ENCODE peak calls at places on chromosomes 16 and 17, in seven cellular contexts. I is neuronal stem cell, M is H9, D is trophoblast cell, X is mesendoderm, O is IMR-90, Y is H1. N is an unnamed sample.

GRCh38 chr16:69324013-69324531 is 6.3 kb downstream of the PDF start:
- DNase-seq in X (no peak), M (no peak), I (no peak), D (no peak), Y (no peak), O (no peak), N (peak)

GRCh38 chr17:57490890-57491289 is 234.6 kb downstream of the MSI2 start:
- DNase-seq in X (no peak), I (no peak), M (no peak), O (no peak), Y (no peak), D (no peak), N (no peak)

GRCh38 chr16:84461029-84461415 is 43.4 kb downstream of the MEAK7 start:
- DNase-seq in I (no peak), X (no peak), Y (no peak), M (peak), O (no peak), D (no peak), N (no peak)

GRCh38 chr16:89031715-89032659 is 55.0 kb upstream of the CBFA2T3 start:
- DNase-seq in X (no peak), D (no peak), I (no peak), Y (no peak), O (no peak), M (no peak), N (no peak)

GRCh38 chr17:83194761-83195329 is 115.4 kb downstream of the METRNL start:
- DNase-seq in O (no peak), D (no peak), Y (no peak), I (no peak), X (no peak), M (no peak), N (no peak)

GRCh38 chr17:38851434-38851833 is 2.1 kb downstream of the RPL23 start:
- DNase-seq in M (no peak), I (no peak), O (no peak), X (no peak), Y (no peak), D (no peak), N (no peak)

GRCh38 chr16:1414532-1415265 is at the start of gene UNKL:
- DNase-seq in I (peak), D (peak), O (peak), X (peak), M (peak), Y (peak), N (peak)

GRCh38 chr17:74758846-74759163 is 10.4 kb downstream of the NHERF1 start:
- DNase-seq in D (no peak), I (no peak), M (no peak), Y (no peak), X (no peak), O (peak), N (no peak)

GRCh38 chr17:45170976-45171337 is 9.3 kb downstream of the HEXIM2 start:
- DNase-seq in D (peak), O (peak), M (peak), X (peak), Y (no peak), I (no peak), N (peak)

GRCh38 chr17:44008205-44008909 is 3.9 kb downstream of the NAGS start:
- DNase-seq in Y (peak), X (peak), M (peak), I (no peak), O (no peak), D (no peak), N (no peak)

GRCh38 chr17:2571523-2572303 is 21.7 kb upstream of the PAFAH1B1 start:
- DNase-seq in M (no peak), I (no peak), Y (no peak), X (no peak), O (no peak), D (no peak), N (no peak)

GRCh38 chr16:87874639-87875472 is 5.5 kb upstream of the SLC7A5 start:
- DNase-seq in Y (peak), I (no peak), O (no peak), M (peak), X (peak), D (no peak), N (no peak)

GRCh38 chr17:10316986-10317834 is 55.6 kb downstream of the MYH13 start:
- DNase-seq in Y (peak), X (peak), O (peak), D (peak), M (peak), I (no peak), N (peak)

GRCh38 chr16:87538594-87538993 is 45.8 kb upstream of the ZCCHC14 start:
- DNase-seq in O (peak), I (no peak), X (no peak), D (no peak), M (no peak), Y (no peak), N (no peak)

GRCh38 chr17:27424516-27424915 is 31.7 kb upstream of the KSR1 start:
- DNase-seq in Y (no peak), I (no peak), O (no peak), M (no peak), D (no peak), X (no peak), N (no peak)

GRCh38 chr17:80422981-80423380 is 8.0 kb downstream of the ENDOV start:
- DNase-seq in M (no peak), X (no peak), O (no peak), Y (peak), I (no peak), D (no peak), N (no peak)

GRCh38 chr17:67294451-67295199 is 49.6 kb upstream of the HELZ start:
- DNase-seq in Y (no peak), X (no peak), I (no peak), D (no peak), O (no peak), M (peak), N (no peak)

GRCh38 chr16:73750639-73751038 is 546.0 kb upstream of the PSMD7 start:
- DNase-seq in M (no peak), D (no peak), O (no peak), I (no peak), Y (no peak), X (no peak), N (no peak)

GRCh38 chr16:73753931-73754330 is 542.7 kb upstream of the PSMD7 start:
- DNase-seq in X (no peak), O (no peak), I (no peak), D (no peak), Y (no peak), M (no peak), N (no peak)
- H3K4ac ChIP-seq in X (no peak), O (no peak), I (no peak), D (no peak), Y (no peak), M (no peak), N (no peak)

GRCh38 chr17:41678411-41678906 is 10.2 kb upstream of the EIF1 start:
- DNase-seq in O (peak), X (no peak), I (no peak), Y (no peak), M (no peak), D (no peak), N (peak)

GRCh38 chr17:41679740-41680425 is 8.8 kb upstream of the EIF1 start:
- DNase-seq in O (no peak), D (no peak), Y (no peak), I (no peak), X (no peak), M (no peak), N (no peak)

GRCh38 chr17:41678907-41679739 is 9.6 kb upstream of the EIF1 start:
- DNase-seq in O (peak), M (no peak), D (no peak), Y (no peak), I (no peak), X (peak), N (peak)

GRCh38 chr17:41672153-41672552 is 16.5 kb upstream of the EIF1 start:
- DNase-seq in Y (no peak), I (no peak), O (no peak), M (no peak), D (no peak), X (no peak), N (no peak)

DNA sequence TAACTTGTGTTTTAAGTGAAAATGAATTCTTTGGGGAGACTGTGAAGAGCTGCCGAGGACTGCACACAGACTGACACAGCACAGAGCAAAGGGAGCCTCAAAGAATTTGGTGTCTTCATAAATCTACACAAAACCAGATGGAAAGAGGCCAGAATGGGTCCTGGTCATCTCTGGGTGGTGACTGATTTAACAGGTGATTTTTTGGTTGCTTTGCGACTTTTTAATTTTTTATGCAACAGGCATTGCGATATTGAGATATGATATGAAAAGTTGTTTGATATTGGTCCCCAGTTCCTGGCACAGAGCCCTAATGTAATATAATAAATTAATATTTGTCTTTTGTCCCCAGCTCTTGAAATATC is 12.6 kb upstream of the EIF1 start:
- DNase-seq in I (no peak), X (no peak), Y (no peak), O (no peak), M (no peak), D (no peak), N (no peak)
- H3K4ac ChIP-seq in I (no peak), X (no peak), Y (no peak), O (no peak), M (no peak), D (no peak), N (no peak)

DNA sequence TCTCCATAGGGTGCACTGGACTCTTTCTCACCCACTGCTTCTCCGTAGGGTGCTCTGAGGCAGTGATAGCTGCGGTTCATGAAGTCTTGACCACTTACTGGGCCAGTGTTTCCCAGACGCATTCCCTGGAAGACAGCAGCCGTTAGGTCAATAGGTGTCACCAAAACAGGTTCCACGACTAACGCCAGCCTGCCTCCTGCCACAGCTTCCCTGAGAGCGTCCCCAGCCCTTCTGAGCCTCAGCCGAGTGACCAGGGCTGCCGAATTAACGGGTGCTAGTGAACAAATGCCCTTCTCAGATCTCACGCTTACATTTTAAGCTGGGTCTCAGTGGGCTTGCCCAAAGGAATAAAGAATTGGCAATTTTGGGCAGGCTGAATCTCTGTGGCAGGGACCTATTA is 188.7 kb upstream of the TNRC6C start:
- DNase-seq in M (no peak), D (no peak), X (no peak), Y (no peak), O (no peak), I (no peak), N (no peak)
- H3K4ac ChIP-seq in M (no peak), D (no peak), X (no peak), Y (no peak), O (no peak), I (no peak), N (no peak)

GRCh38 chr16:14495213-14496046 is 134.6 kb downstream of the PARN start:
- DNase-seq in I (no peak), X (no peak), D (no peak), Y (no peak), O (no peak), M (no peak), N (no peak)
- H3K4ac ChIP-seq in I (no peak), X (no peak), D (no peak), Y (no peak), O (no peak), M (no peak), N (no peak)

DNA sequence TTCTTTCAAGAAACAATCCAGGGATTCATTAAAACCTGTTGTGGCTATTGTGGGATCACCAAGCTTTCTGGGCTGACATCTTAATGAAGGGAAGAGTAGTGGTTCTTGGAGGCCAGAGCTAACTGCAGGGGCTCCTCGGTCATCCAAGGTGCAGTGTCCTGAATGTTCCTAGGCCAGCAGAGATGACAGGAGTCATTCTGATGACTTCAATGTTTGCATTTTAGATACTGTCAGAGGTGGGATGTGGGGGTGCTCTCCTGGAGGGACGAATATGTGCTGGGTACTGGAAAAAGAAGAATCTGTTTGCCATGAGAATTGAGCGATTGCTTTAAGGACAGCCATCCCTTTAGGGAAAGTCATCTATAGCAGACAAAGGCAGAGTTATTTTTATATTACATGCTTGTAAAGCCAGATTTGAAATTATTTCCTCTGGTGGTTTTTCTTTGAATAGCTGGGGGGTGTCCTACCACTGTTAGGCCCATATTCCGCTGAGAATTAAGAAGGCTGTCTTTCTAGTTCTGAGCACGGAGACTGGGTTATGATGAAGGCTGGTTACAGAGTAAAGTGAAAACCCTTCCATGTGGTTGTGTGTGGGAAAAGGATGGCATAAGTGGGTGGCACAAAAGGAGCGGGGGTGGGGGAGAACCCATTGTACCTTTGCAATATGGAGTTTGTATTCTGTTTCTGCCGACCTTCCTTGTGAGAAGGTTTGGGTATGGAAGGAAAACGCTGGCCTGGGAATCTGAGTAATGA is 7.4 kb downstream of the HLF start:
- DNase-seq in X (no peak), D (no peak), O (no peak), Y (no peak), M (no peak), I (no peak), N (no peak)
- H3K4ac ChIP-seq in X (no peak), D (no peak), O (no peak), Y (no peak), M (no peak), I (no peak), N (no peak)

N was measured in mesenchymal stem cell.